ENCODE peak calls at places on chromosomes 7 and 10, in six cellular contexts. C is fibroblast of the aortic adventitia; Y is BJ; G is HFF-Myc; V is activated CD4-positive, alpha-beta T cell treated with anti-CD3 and anti-CD28 coated beads, Interleukin-2, amount 10 ng/mL, durations not matched to agents 7 days and 5 days; F is HT1080. T is an unnamed sample.

GRCh38 chr10:8174762-8175161 is 120.3 kb downstream of the GATA3 start:
- DNase-seq in C (no peak), Y (no peak), G (no peak), V (no peak), F (no peak), T (no peak)

GRCh38 chr10:79186742-79187544 is 118.2 kb downstream of the ZMIZ1 start:
- DNase-seq in C (no peak), Y (no peak), G (no peak), V (no peak), F (no peak), T (no peak)

GRCh38 chr10:93762979-93763391 is 5.2 kb downstream of the LGI1 start:
- DNase-seq in C (no peak), Y (no peak), G (no peak), V (no peak), F (no peak), T (no peak)

GRCh38 chr10:131808370-131808930 is 92.4 kb upstream of the PPP2R2D start:
- DNase-seq in C (no peak), Y (no peak), G (no peak), V (no peak), F (no peak), T (no peak)

GRCh38 chr10:46553238-46554049 is 3.0 kb downstream of the GPRIN2 start:
- DNase-seq in C (no peak), Y (no peak), G (no peak), V (peak), F (no peak), T (no peak)

GRCh38 chr10:58028597-58029366 is 238.9 kb downstream of the IPMK start:
- DNase-seq in C (peak), Y (peak), G (peak), V (no peak), F (peak), T (peak)

GRCh38 chr7:28618383-28618782 is 206.1 kb downstream of the CREB5 start:
- DNase-seq in C (no peak), Y (no peak), G (no peak), V (no peak), F (no peak), T (no peak)

GRCh38 chr7:78125884-78126283 is 327.3 kb downstream of the PHTF2 start:
- DNase-seq in C (peak), Y (peak), G (no peak), V (no peak), F (no peak), T (no peak)

GRCh38 chr7:106757846-106758245 is 96.9 kb upstream of the CCDC71L start:
- DNase-seq in C (peak), Y (no peak), G (no peak), V (no peak), F (no peak), T (no peak)

GRCh38 chr10:118035358-118036031 is 11.2 kb downstream of the RAB11FIP2 start:
- DNase-seq in C (no peak), Y (no peak), G (no peak), V (no peak), F (no peak), T (no peak)

GRCh38 chr7:10122573-10123100 is 851.0 kb upstream of the PHF14 start:
- DNase-seq in C (no peak), Y (no peak), G (no peak), V (no peak), F (peak), T (no peak)

GRCh38 chr10:43890124-43890523 is 241.4 kb upstream of the ZNF32 start:
- DNase-seq in C (peak), Y (peak), G (no peak), V (no peak), F (no peak), T (peak)

GRCh38 chr10:69929575-69929974 is 123.1 kb upstream of the MACROH2A2 start:
- DNase-seq in C (no peak), Y (no peak), G (no peak), V (no peak), F (no peak), T (no peak)

GRCh38 chr7:7898155-7898554 is 70.4 kb upstream of the GLCCI1 start:
- DNase-seq in C (no peak), Y (no peak), G (no peak), V (no peak), F (no peak), T (no peak)

GRCh38 chr7:74625446-74625845 is 32.1 kb upstream of the GTF2I start:
- DNase-seq in C (peak), Y (peak), G (no peak), V (no peak), F (peak), T (peak)

GRCh38 chr10:97713351-97713827 is at the start of gene MARVELD1:
- DNase-seq in C (peak), Y (no peak), G (no peak), V (no peak), F (peak), T (peak)

GRCh38 chr10:23540401-23540800 is 101.5 kb downstream of the OTUD1 start:
- DNase-seq in C (no peak), Y (no peak), G (no peak), V (peak), F (no peak), T (no peak)

GRCh38 chr7:36084485-36085091 is 68.5 kb upstream of the EEPD1 start:
- DNase-seq in C (no peak), Y (peak), G (peak), V (no peak), F (peak), T (peak)

GRCh38 chr10:120950103-120950561 is 99.0 kb downstream of the WDR11 start:
- DNase-seq in C (no peak), Y (no peak), G (no peak), V (no peak), F (no peak), T (peak)

GRCh38 chr7:105473163-105473562 is 48.9 kb downstream of the PUS7 start:
- DNase-seq in C (peak), Y (peak), G (peak), V (no peak), F (peak), T (no peak)

GRCh38 chr7:77537136-77537594 is at the start of gene PTPN12:
- DNase-seq in C (no peak), Y (no peak), G (peak), V (no peak), F (peak), T (no peak)

GRCh38 chr10:107727762-107728317 is 563.3 kb upstream of the SORCS1 start:
- DNase-seq in C (peak), Y (no peak), G (peak), V (no peak), F (peak), T (no peak)

GRCh38 chr10:96466-96865 is 38.8 kb upstream of the ZMYND11 start:
- DNase-seq in C (no peak), Y (no peak), G (no peak), V (no peak), F (no peak), T (no peak)

GRCh38 chr7:90599892-90600555 is 3.9 kb downstream of the CDK14 start:
- DNase-seq in C (peak), Y (no peak), G (no peak), V (no peak), F (no peak), T (no peak)

T was measured in RCC 7860.